ENCODE peak calls at places on chromosomes 11 and 22, in ten cellular contexts. W is astrocyte; Z is stomach; M is astrocyte of the cerebellum; E is LoVo; Q is effector memory CD4-positive, alpha-beta T cell; O is retinal pigment epithelial cell; A is ELF-1; X is activated T-cell treated with anti-CD3 and anti-CD28 coated beads for 1 hour; D is stimulated activated CD4-positive, alpha-beta T cell treated with anti-CD3 and anti-CD28 coated beads, TNF-alpha, amount 100 ng/mL, for 1 hour. K is an unnamed sample.

GRCh38 chr22:47457021-47457420 is 694.6 kb downstream of the TBC1D22A start:
- DNase-seq in W (no peak), Z (no peak), M (no peak), E (no peak), Q (no peak), O (no peak), A (no peak), X (no peak), D (no peak), K (no peak)

GRCh38 chr22:20491346-20491745 is 4.2 kb downstream of the KLHL22 start:
- DNase-seq in W (no peak), Z (no peak), M (no peak), E (no peak), Q (no peak), O (no peak), A (no peak), X (no peak), D (no peak), K (no peak)

GRCh38 chr11:73376803-73377629 is 817 bp downstream of the RELT start:
- DNase-seq in W (peak), Z (peak), M (no peak), E (peak), Q (peak), O (no peak), A (peak), X (peak), D (no peak), K (peak)

GRCh38 chr22:40036591-40037225 is 42.0 kb downstream of the FAM83F start:
- DNase-seq in W (peak), Z (peak), M (peak), E (peak), Q (peak), O (no peak), A (peak), X (peak), D (no peak), K (peak)

GRCh38 chr11:8310743-8311298 is 47.1 kb upstream of the LMO1 start:
- DNase-seq in W (no peak), Z (no peak), M (no peak), E (no peak), Q (no peak), O (no peak), A (no peak), X (no peak), D (no peak), K (no peak)

GRCh38 chr22:36239150-36239400 is 252 bp downstream of the APOL2 start:
- DNase-seq in W (no peak), Z (no peak), M (no peak), E (no peak), Q (no peak), O (no peak), A (no peak), X (no peak), D (no peak), K (no peak)

GRCh38 chr11:78022397-78023396 is at the start of gene KCTD14:
- DNase-seq in W (no peak), Z (peak), M (no peak), E (peak), Q (no peak), O (no peak), A (peak), X (no peak), D (no peak), K (peak)

GRCh38 chr11:72525466-72525865 is 91.1 kb upstream of the CLPB start:
- DNase-seq in W (no peak), Z (peak), M (no peak), E (no peak), Q (no peak), O (no peak), A (peak), X (no peak), D (no peak), K (peak)

GRCh38 chr11:115134886-115135285 is 369.3 kb downstream of the CADM1 start:
- DNase-seq in W (no peak), Z (no peak), M (no peak), E (no peak), Q (no peak), O (no peak), A (no peak), X (no peak), D (no peak), K (no peak)

GRCh38 chr22:24146190-24146616 is 35.1 kb upstream of the SUSD2 start:
- DNase-seq in W (peak), Z (peak), M (no peak), E (no peak), Q (no peak), O (peak), A (peak), X (peak), D (no peak), K (peak)

GRCh38 chr11:35622070-35622469 is 3.8 kb downstream of the FJX1 start:
- DNase-seq in W (peak), Z (no peak), M (peak), E (no peak), Q (no peak), O (peak), A (no peak), X (no peak), D (no peak), K (peak)

GRCh38 chr11:110345756-110346155 is 49.3 kb upstream of the RDX start:
- DNase-seq in W (no peak), Z (no peak), M (no peak), E (no peak), Q (no peak), O (no peak), A (no peak), X (no peak), D (no peak), K (no peak)

GRCh38 chr11:20609727-20610707 is 10.6 kb downstream of the SLC6A5 start:
- DNase-seq in W (peak), Z (peak), M (peak), E (peak), Q (no peak), O (peak), A (peak), X (peak), D (no peak), K (peak)

K was measured in mesendoderm.